ENCODE peak calls at places on chromosomes 12 and 14, in nine cellular contexts. W is HCT116, S is endothelial cell of umbilical vein, U is mammary epithelial cell, Q is OCI-LY7, M is IMR-90, G is neural progenitor cell, Z is keratinocyte, T is fibroblast of lung. B is an unnamed sample. For H3K9me3 and H4K20me1, the result is how much of the 10 kb centered on the place peaks cover.

GRCh38 chr12:106001819-106002218 is 136.9 kb downstream of the NUAK1 start:
- DNase-seq in G (no peak), T (no peak), W (no peak), M (no peak), Z (no peak), S (no peak), Q (no peak), U (peak), B (no peak)

GRCh38 chr12:86254399-86255107 is 1.6 kb downstream of the MGAT4C start:
- DNase-seq in U (no peak), T (peak), G (no peak), S (no peak), Z (no peak), Q (no peak), M (peak), W (no peak), B (no peak)

GRCh38 chr14:96252323-96253052 is 3.5 kb upstream of the BDKRB1 start:
- DNase-seq in Q (no peak), U (no peak), T (no peak), W (no peak), S (no peak), M (no peak), Z (no peak), G (no peak), B (no peak)

GRCh38 chr12:42475055-42475454 is 114.5 kb downstream of the PRICKLE1 start:
- DNase-seq in Z (no peak), S (peak), T (no peak), Q (no peak), G (no peak), W (no peak), M (no peak), U (peak), B (no peak)

GRCh38 chr12:102965281-102966155 is 8.0 kb downstream of the ASCL1 start:
- DNase-seq in T (no peak), U (no peak), Z (no peak), M (no peak), G (peak), W (no peak), Q (no peak), S (no peak), B (no peak)

GRCh38 chr12:120640840-120641833 is 711 bp downstream of the CABP1 start:
- DNase-seq in W (no peak), M (peak), Z (no peak), G (peak), T (peak), Q (peak), S (peak), U (peak), B (peak)

GRCh38 chr14:68782091-68782981 is 10.5 kb downstream of the ZFP36L1 start:
- DNase-seq in M (no peak), S (no peak), T (no peak), G (no peak), Z (no peak), Q (no peak), W (no peak), U (no peak), B (no peak)

GRCh38 chr14:78927261-78927660 is 757.1 kb downstream of the NRXN3 start:
- DNase-seq in S (no peak), U (no peak), M (no peak), G (peak), W (no peak), Q (no peak), T (no peak), Z (no peak), B (no peak)

GRCh38 chr12:93982847-93983315 is 165.5 kb upstream of the PLXNC1 start:
- DNase-seq in W (no peak), U (peak), S (no peak), G (no peak), Q (no peak), Z (peak), M (peak), T (peak), B (no peak)

GRCh38 chr12:27429606-27430005 is 16.9 kb upstream of the SMCO2 start:
- DNase-seq in U (no peak), G (no peak), Z (no peak), T (peak), Q (no peak), M (no peak), W (no peak), S (no peak), B (no peak)

GRCh38 chr12:114820773-114821172 is 136.8 kb upstream of the TBX3 start:
- DNase-seq in U (no peak), Q (no peak), T (no peak), Z (no peak), M (no peak), W (no peak), S (no peak), G (no peak), B (no peak)

GRCh38 chr14:73237786-73238261 is 518 bp downstream of the PAPLN start:
- DNase-seq in U (no peak), Q (no peak), W (no peak), G (peak), M (no peak), S (no peak), Z (no peak), T (no peak), B (no peak)

GRCh38 chr12:38850463-38850862 is 54.9 kb downstream of the CPNE8 start:
- DNase-seq in W (no peak), G (no peak), M (no peak), Q (no peak), Z (no peak), S (no peak), U (no peak), T (no peak), B (no peak)

GRCh38 chr14:104355949-104356737 is 217.8 kb downstream of the KIF26A start:
- DNase-seq in G (no peak), U (no peak), S (no peak), Q (no peak), T (no peak), Z (no peak), M (no peak), W (no peak), B (no peak)

GRCh38 chr14:22393796-22394195 is 195.2 kb downstream of the DAD1 start:
- DNase-seq in S (no peak), M (no peak), Q (no peak), W (no peak), Z (no peak), U (no peak), G (no peak), T (no peak), B (no peak)

GRCh38 chr12:49827351-49828099 is 688 bp downstream of the NCKAP5L start:
- DNase-seq in S (peak), Q (peak), Z (no peak), U (peak), W (no peak), T (peak), G (peak), M (peak), B (peak)

GRCh38 chr12:6917491-6918231 is 3.3 kb downstream of the ENO2 start:
- DNase-seq in U (no peak), Z (no peak), T (no peak), G (no peak), M (peak), Q (no peak), W (no peak), S (no peak), B (no peak)

GRCh38 chr12:119940881-119941280 is 48.2 kb upstream of the BICDL1 start:
- DNase-seq in W (peak), T (peak), Q (no peak), M (peak), G (no peak), U (peak), S (peak), Z (peak), B (peak)

GRCh38 chr12:69490920-69491643 is 20.9 kb downstream of the FRS2 start:
- DNase-seq in Z (no peak), Q (no peak), S (no peak), M (no peak), U (no peak), T (no peak), G (no peak), W (no peak), B (no peak)

GRCh38 chr12:66467932-66468331 is 165.6 kb downstream of the HELB start:
- DNase-seq in G (no peak), Q (peak), T (no peak), M (peak), U (peak), S (no peak), W (peak), Z (no peak), B (no peak)

GRCh38 chr14:43145361-43145760 is 1361.7 kb downstream of the FSCB start:
- DNase-seq in Q (no peak), T (peak), M (peak), W (no peak), U (no peak), Z (no peak), S (no peak), G (no peak), B (no peak)

GRCh38 chr12:114026805-114027204 is 60.7 kb upstream of the RBM19 start:
- DNase-seq in S (no peak), Q (no peak), G (no peak), M (no peak), Z (no peak), U (no peak), W (no peak), T (no peak), B (no peak)

GRCh38 chr14:22847661-22848341 is 11.4 kb downstream of the MMP14 start:
- DNase-seq in Q (no peak), T (peak), Z (no peak), W (no peak), S (no peak), G (peak), M (peak), U (peak), B (no peak)

GRCh38 chr12:106581543-106582263 is 1.1 kb upstream of the RFX4 start:
- DNase-seq in Q (no peak), T (no peak), M (no peak), W (no peak), S (no peak), G (peak), U (no peak), Z (no peak), B (no peak)

GRCh38 chr14:69710378-69710777 is 56.6 kb upstream of the SRSF5 start:
- DNase-seq in M (no peak), Q (no peak), U (no peak), T (no peak), W (no peak), S (no peak), Z (no peak), G (no peak), B (no peak)

GRCh38 chr14:58560208-58560607 is 77.6 kb upstream of the DACT1 start:
- DNase-seq in T (peak), S (peak), Q (no peak), Z (no peak), G (no peak), W (no peak), M (peak), U (peak), B (no peak)

GRCh38 chr12:26789731-26790644 is 43.0 kb downstream of the ITPR2 start:
- DNase-seq in T (peak), Q (no peak), U (peak), G (no peak), W (no peak), S (no peak), Z (no peak), M (peak), B (peak)

GRCh38 chr12:7190268-7191055 is 976 bp downstream of the PEX5 start:
- DNase-seq in U (peak), G (peak), S (no peak), Q (peak), Z (no peak), W (no peak), M (peak), T (peak), B (no peak)

GRCh38 chr12:57549909-57550627 is at the start of gene KIF5A:
- DNase-seq in M (no peak), Q (peak), T (no peak), U (no peak), W (no peak), Z (no peak), S (no peak), G (peak), B (no peak)

GRCh38 chr12:30926243-30927209 is at the start of gene TSPAN11:
- DNase-seq in G (peak), Z (no peak), T (peak), U (no peak), M (peak), W (no peak), Q (no peak), S (peak), B (no peak)

GRCh38 chr12:58502236-58502635 is 418.1 kb downstream of the LRIG3 start:
- DNase-seq in U (no peak), W (no peak), S (peak), Q (no peak), Z (no peak), M (peak), G (peak), T (peak), B (no peak)

GRCh38 chr12:57632898-57633825 is at the start of gene B4GALNT1:
- DNase-seq in Z (no peak), G (peak), T (peak), S (peak), U (peak), M (peak), W (peak), Q (peak), B (peak)

GRCh38 chr12:111034911-111035577 is 114.7 kb upstream of the MYL2 start:
- DNase-seq in U (peak), W (no peak), Z (no peak), T (no peak), S (no peak), Q (no peak), G (peak), M (no peak), B (no peak)

GRCh38 chr12:111033281-111034147 is 113.1 kb upstream of the MYL2 start:
- DNase-seq in G (peak), U (no peak), Q (no peak), T (no peak), Z (no peak), S (no peak), M (no peak), W (no peak), B (no peak)

GRCh38 chr12:111031956-111032919 is 111.9 kb upstream of the MYL2 start:
- DNase-seq in T (no peak), Z (no peak), Q (no peak), G (no peak), S (no peak), U (no peak), M (no peak), W (no peak), B (no peak)

GRCh38 chr12:111035578-111036301 is 115.4 kb upstream of the MYL2 start:
- DNase-seq in S (no peak), Q (no peak), U (no peak), W (no peak), T (no peak), M (no peak), Z (no peak), G (peak), B (no peak)

DNA sequence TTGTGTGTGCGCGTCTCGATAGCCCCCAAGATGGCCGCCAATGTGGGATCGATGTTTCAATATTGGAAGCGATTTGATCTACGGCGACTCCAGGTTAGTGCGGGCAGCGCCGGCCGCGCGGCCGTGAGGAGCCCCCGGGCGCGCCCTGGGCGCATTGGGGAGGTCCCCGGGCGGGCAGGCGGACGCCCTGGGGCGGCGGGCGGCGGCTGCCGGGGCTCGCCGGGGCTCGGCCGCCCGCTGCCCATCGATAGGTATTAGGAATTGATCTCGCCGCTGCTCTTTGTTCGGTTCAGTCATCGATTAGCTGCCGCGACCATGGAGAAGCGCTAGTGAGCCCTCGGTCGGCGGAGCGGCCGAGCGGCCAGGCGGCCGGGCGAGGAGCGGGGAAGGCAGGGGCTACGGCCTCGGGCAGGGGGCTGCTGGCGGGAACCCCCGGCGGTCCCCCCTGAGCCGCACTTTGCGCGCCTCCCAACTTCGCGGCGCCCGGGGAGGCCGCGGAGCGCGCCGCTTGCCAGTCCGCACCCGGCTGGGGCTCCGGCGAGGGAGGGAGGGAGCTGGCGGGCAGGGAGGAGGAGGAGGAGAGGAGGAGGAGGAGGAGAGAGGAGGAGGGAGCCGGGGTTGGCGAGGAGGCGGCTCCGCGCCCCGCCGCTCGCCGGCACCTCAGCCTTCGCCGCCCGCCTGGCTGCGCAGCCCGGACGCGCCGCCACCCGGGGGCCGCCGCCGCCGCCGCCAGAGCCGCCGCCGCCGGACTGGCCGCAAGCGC is 114.0 kb upstream of the MYL2 start:
- DNase-seq in M (no peak), U (peak), Z (no peak), S (no peak), G (peak), W (no peak), Q (no peak), T (no peak), B (no peak)
- H3K27ac ChIP-seq in M (no peak), U (no peak), Z (no peak), S (no peak), G (no peak), W (no peak), Q (no peak), T (no peak), B (no peak)

DNA sequence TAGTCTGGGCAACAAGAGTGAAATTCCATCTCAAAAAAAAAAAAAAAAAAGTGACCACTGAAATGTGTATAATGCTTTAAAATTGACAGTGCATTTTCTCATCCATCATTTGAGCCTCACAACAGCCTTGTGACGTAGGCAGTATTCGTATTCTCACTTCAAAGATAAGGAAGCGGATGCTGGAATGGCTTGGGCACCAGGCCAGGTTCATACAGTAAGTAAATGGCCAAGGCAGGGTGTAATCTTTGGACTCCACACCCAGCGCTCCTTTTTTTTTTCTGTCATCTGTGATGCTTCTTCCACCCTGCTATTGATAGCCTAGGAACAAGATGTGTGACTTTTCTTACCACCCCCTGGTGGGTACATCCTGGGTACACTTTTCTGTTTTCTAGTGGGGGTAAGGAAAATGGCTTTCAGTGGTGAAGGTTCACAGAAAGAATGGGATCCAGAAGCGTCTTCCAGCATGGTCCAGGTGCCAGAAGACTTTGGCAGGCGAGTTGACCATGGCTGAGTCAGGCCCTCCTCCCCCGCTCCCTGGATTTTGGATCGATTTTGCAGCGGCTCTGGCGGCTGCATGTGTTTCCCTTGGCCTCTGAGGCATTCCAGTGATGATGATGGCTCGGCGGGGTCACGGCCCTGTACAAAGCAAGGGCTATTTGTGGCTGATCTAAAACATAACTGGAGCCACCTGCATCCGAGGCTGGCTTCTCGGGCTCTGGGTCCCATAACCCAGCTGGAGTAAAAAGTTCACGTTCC is 110.6 kb downstream of the CACNA1C start:
- DNase-seq in S (no peak), G (no peak), Q (no peak), Z (no peak), W (no peak), M (peak), U (no peak), T (peak), B (no peak)
- H3K9me3 ChIP-seq in S (under half), G (under half), Q (under half), Z (under half), W (under half), M (under half), U (under half), T (under half), B (under half)

DNA sequence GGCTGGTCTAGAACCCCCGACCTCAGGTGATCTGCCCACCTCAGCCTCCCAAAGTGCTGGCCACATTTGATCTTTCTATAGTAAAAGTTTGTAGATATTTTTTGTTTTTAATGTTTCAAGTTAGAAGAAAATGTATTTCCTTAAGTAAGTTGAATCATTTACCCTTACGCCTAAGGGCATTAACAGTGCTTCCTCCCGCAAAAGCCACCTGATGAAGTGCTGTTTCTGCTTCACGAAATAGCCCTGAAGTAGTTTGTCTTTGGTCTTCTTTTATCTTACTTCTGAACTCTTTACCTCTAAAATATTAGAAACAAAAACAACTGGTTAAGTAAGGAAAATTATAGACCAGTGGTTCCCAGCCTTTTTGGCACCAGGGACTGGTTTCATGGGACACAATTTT is 22.7 kb downstream of the PAWR start:
- DNase-seq in U (no peak), G (no peak), Q (no peak), Z (no peak), T (no peak), S (no peak), M (no peak), W (no peak), B (no peak)
- H4K20me1 ChIP-seq in U (under half), G (under half), Q (under half), Z (under half), T (under half), S (under half), M (under half), W (under half), B (under half)

GRCh38 chr12:109962388-109962787 is 33.8 kb downstream of the GIT2 start:
- DNase-seq in Q (no peak), M (no peak), U (no peak), G (no peak), S (no peak), Z (no peak), T (no peak), W (no peak), B (no peak)

GRCh38 chr12:109961612-109962011 is 34.6 kb downstream of the GIT2 start:
- DNase-seq in T (no peak), S (no peak), U (no peak), Z (no peak), W (no peak), G (no peak), Q (no peak), M (no peak), B (no peak)

GRCh38 chr12:109963743-109964429 is 32.3 kb downstream of the GIT2 start:
- DNase-seq in Q (no peak), Z (no peak), T (peak), M (peak), G (no peak), S (peak), W (no peak), U (no peak), B (no peak)

GRCh38 chr12:109961201-109961600 is 35.0 kb downstream of the GIT2 start:
- DNase-seq in Z (no peak), U (no peak), Q (no peak), S (no peak), T (no peak), G (no peak), W (no peak), M (no peak), B (no peak)

DNA sequence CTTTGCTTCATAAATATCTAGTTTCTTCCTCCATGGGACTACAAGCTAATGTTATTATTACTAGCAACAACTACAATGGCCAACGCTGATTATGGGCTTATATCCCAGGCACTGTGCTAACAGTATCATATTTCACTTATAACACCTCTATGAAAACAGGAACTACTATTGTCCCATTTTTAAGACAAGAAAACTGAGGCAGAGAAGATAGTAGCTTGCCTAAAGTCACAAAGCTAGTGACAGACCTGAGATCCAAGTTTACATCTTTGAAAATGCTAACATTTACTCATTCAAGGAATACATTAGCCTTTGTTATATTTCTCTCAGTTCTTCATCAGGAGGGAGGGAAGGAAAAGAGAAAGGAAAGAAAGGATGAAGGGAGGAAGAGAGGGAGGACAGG is 32.8 kb downstream of the GIT2 start:
- DNase-seq in Z (no peak), W (no peak), Q (no peak), S (no peak), M (no peak), U (no peak), T (no peak), G (no peak), B (no peak)
- H3K27ac ChIP-seq in Z (no peak), W (no peak), Q (no peak), S (no peak), M (no peak), U (no peak), T (no peak), G (no peak), B (no peak)